ENCODE peak calls at places on chromosomes 12 and 14, in four cellular contexts. One of them, this sample, is unnamed.

GRCh38 chr14:100078997-100079561 is 13.9 kb downstream of the EVL start:
- DNase-seq in SK-N-SH: peak; percentile 61
- DNase-seq in K562: peak; percentile 76
- DNase-seq in GM12878: no peak
- DNase-seq in this sample: peak; percentile 56

GRCh38 chr12:56682323-56682722 is 5.8 kb downstream of the PTGES3 start:
- DNase-seq in SK-N-SH: no peak
- DNase-seq in K562: no peak
- DNase-seq in GM12878: no peak
- DNase-seq in this sample: no peak

GRCh38 chr14:68820999-68821683 is 28.3 kb upstream of the ZFP36L1 start:
- DNase-seq in SK-N-SH: peak; percentile 34
- DNase-seq in K562: no peak
- DNase-seq in GM12878: peak; percentile 83
- DNase-seq in this sample: no peak

GRCh38 chr14:33165144-33165925 is 226.7 kb downstream of the NPAS3 start:
- DNase-seq in SK-N-SH: no peak
- DNase-seq in K562: no peak
- DNase-seq in GM12878: no peak
- DNase-seq in this sample: no peak

GRCh38 chr12:67472551-67472950 is 176.0 kb upstream of the DYRK2 start:
- DNase-seq in SK-N-SH: no peak
- DNase-seq in K562: no peak
- DNase-seq in GM12878: no peak
- DNase-seq in this sample: no peak

GRCh38 chr12:47636908-47637780 is 68.7 kb downstream of the RPAP3 start:
- DNase-seq in SK-N-SH: no peak
- DNase-seq in K562: peak; percentile 78
- DNase-seq in GM12878: no peak
- DNase-seq in this sample: peak; percentile 85

GRCh38 chr14:90842726-90843125 is 26.5 kb upstream of the TTC7B start:
- DNase-seq in SK-N-SH: no peak
- DNase-seq in K562: no peak
- DNase-seq in GM12878: no peak
- DNase-seq in this sample: no peak

GRCh38 chr14:102316048-102316745 is 3.3 kb upstream of the ZNF839 start:
- DNase-seq in SK-N-SH: no peak
- DNase-seq in K562: peak; percentile 37
- DNase-seq in GM12878: no peak
- DNase-seq in this sample: no peak

GRCh38 chr14:67505254-67505653 is 16.7 kb upstream of the TMEM229B start:
- DNase-seq in SK-N-SH: no peak
- DNase-seq in K562: no peak
- DNase-seq in GM12878: no peak
- DNase-seq in this sample: no peak

GRCh38 chr14:99036594-99037293 is 235.3 kb downstream of the BCL11B start:
- DNase-seq in SK-N-SH: no peak
- DNase-seq in K562: no peak
- DNase-seq in GM12878: no peak
- DNase-seq in this sample: no peak

GRCh38 chr12:130212384-130212783 is 50.1 kb downstream of the FZD10 start:
- DNase-seq in SK-N-SH: no peak
- DNase-seq in K562: no peak
- DNase-seq in GM12878: no peak
- DNase-seq in this sample: no peak

GRCh38 chr12:29282452-29282851 is 98.5 kb downstream of the ERGIC2 start:
- DNase-seq in SK-N-SH: peak; percentile 47
- DNase-seq in K562: no peak
- DNase-seq in GM12878: no peak
- DNase-seq in this sample: no peak

GRCh38 chr12:2794261-2794735 is 472 bp upstream of the FKBP4 start:
- DNase-seq in SK-N-SH: no peak
- DNase-seq in K562: no peak
- DNase-seq in GM12878: no peak
- DNase-seq in this sample: no peak

GRCh38 chr12:132277374-132277801 is 52.0 kb downstream of the GALNT9 start:
- DNase-seq in SK-N-SH: no peak
- DNase-seq in K562: no peak
- DNase-seq in GM12878: no peak
- DNase-seq in this sample: no peak

GRCh38 chr14:46951103-46951502 is 299.5 kb upstream of the RPL10L start:
- DNase-seq in SK-N-SH: no peak
- DNase-seq in K562: no peak
- DNase-seq in GM12878: no peak
- DNase-seq in this sample: no peak

GRCh38 chr12:84764006-84764405 is 148.6 kb downstream of the SLC6A15 start:
- DNase-seq in SK-N-SH: no peak
- DNase-seq in K562: no peak
- DNase-seq in GM12878: no peak
- DNase-seq in this sample: no peak

GRCh38 chr12:34391771-34392581 is 369.7 kb downstream of the ALG10 start:
- DNase-seq in SK-N-SH: no peak
- DNase-seq in K562: no peak
- DNase-seq in GM12878: no peak
- DNase-seq in this sample: no peak

GRCh38 chr12:124523071-124523470 is 44.3 kb downstream of the NCOR2 start:
- DNase-seq in SK-N-SH: no peak
- DNase-seq in K562: no peak
- DNase-seq in GM12878: no peak
- DNase-seq in this sample: no peak

GRCh38 chr14:95500201-95500681 is 16.2 kb downstream of the SYNE3 start:
- DNase-seq in SK-N-SH: no peak
- DNase-seq in K562: no peak
- DNase-seq in GM12878: no peak
- DNase-seq in this sample: no peak

GRCh38 chr12:88952543-88952942 is 372.3 kb upstream of the KITLG start:
- DNase-seq in SK-N-SH: no peak
- DNase-seq in K562: no peak
- DNase-seq in GM12878: no peak
- DNase-seq in this sample: no peak

GRCh38 chr12:13941258-13942249 is 39.8 kb downstream of the GRIN2B start:
- DNase-seq in SK-N-SH: peak; percentile 12
- DNase-seq in K562: peak; percentile 38
- DNase-seq in GM12878: no peak
- DNase-seq in this sample: peak; percentile 74

GRCh38 chr12:75699728-75700496 is 188.5 kb upstream of the KRR1 start:
- DNase-seq in SK-N-SH: no peak
- DNase-seq in K562: peak; percentile 57
- DNase-seq in GM12878: no peak
- DNase-seq in this sample: no peak

GRCh38 chr12:10365716-10366433 is 24.0 kb downstream of the KLRK1 start:
- DNase-seq in SK-N-SH: no peak
- DNase-seq in K562: peak; percentile 64
- DNase-seq in GM12878: no peak
- DNase-seq in this sample: no peak

GRCh38 chr12:10363922-10364838 is 25.7 kb downstream of the KLRK1 start:
- DNase-seq in SK-N-SH: no peak
- DNase-seq in K562: peak; percentile 70
- DNase-seq in GM12878: peak; percentile 84
- DNase-seq in this sample: no peak

GRCh38 chr12:10368206-10369171 is 21.4 kb downstream of the KLRK1 start:
- DNase-seq in SK-N-SH: no peak
- DNase-seq in K562: no peak
- DNase-seq in GM12878: no peak
- DNase-seq in this sample: no peak

GRCh38 chr12:10364839-10365681 is 24.8 kb downstream of the KLRK1 start:
- DNase-seq in SK-N-SH: peak; percentile 33
- DNase-seq in K562: peak; percentile 73
- DNase-seq in GM12878: peak; percentile 53
- DNase-seq in this sample: no peak

DNA sequence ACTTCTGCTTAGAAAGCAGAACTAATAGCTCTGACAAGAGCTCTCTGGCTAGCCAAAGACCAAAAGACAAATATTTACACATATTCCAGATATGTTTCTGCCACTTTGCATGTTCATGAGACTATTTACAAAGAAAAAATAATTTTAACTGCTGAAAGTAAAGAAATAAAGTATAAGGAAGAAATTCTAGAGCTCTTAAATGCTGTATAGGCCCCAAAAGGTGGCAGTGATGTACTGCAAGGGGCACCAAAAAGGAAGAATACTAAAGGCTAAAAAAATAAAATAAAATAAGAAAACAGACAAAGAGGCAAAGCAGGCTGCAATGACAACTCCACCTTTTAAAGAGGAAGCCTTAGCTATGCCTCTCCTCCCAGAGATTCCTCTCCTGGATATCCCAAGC is 23.0 kb downstream of the KLRK1 start:
- DNase-seq in SK-N-SH: no peak
- DNase-seq in K562: no peak
- DNase-seq in GM12878: no peak
- DNase-seq in this sample: no peak
- TF ChIP-seq CTCF in SK-N-SH: no peak
- TF ChIP-seq CTCF in K562: no peak
- TF ChIP-seq CTCF in GM12878: peak; percentile 19
- TF ChIP-seq CTCF in this sample: no peak

GRCh38 chr12:120748242-120748641 is 22.6 kb downstream of the ACADS start:
- DNase-seq in SK-N-SH: no peak
- DNase-seq in K562: no peak
- DNase-seq in GM12878: no peak
- DNase-seq in this sample: no peak
- TF ChIP-seq USF1 in SK-N-SH: no peak
- TF ChIP-seq USF1 in K562: no peak
- TF ChIP-seq USF1 in GM12878: no peak
- TF ChIP-seq USF1 in this sample: no peak

DNA sequence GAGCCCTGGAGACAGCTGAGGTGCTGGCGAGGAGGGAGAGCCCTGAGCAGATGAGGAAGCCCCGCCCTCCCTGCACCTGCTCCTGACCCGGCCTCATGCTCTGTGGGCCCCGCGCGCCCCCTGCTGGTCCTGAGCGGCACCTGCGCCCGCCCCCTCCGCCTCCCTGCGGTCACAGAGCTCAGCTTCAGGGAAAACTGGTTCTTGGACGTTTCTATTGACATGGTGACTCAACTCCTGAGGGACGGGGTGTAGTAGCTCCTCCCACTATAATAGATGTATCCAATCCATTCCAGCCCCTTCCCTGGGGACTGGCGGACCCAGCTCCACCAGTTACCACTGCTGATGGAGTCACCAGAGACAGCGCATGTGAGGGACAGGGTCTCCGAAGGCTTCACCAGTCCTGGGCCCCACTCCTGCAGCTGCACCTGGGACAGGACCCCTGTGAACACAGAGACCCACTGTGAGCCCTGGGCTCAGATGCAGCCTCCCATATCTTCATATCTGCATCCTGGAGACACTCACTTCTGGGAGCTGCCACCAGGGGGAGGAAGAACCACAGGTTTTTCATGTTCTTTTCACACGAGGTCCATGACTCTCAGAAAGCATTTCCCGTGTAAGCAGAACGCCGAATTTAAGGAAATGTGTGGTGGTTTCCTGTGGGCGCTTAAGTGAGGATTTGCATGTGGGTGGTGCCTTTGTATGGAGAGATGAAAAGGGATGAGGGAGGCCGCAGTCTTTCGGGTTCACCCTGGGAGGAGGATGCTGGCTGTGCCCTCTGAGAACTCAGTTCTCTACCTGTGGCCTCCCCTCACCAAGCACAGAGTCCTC is 1346.5 kb downstream of the TMEM121 start:
- DNase-seq in SK-N-SH: peak; percentile 66
- DNase-seq in K562: peak; percentile 15
- DNase-seq in GM12878: no peak
- DNase-seq in this sample: no peak
- TF ChIP-seq CTCF in SK-N-SH: peak; percentile 65
- TF ChIP-seq CTCF in K562: peak; percentile 40
- TF ChIP-seq CTCF in GM12878: peak; percentile 62
- TF ChIP-seq CTCF in this sample: peak; percentile 19

GRCh38 chr12:71041481-71041880 is 116.3 kb downstream of the TSPAN8 start:
- DNase-seq in SK-N-SH: no peak
- DNase-seq in K562: no peak
- DNase-seq in GM12878: no peak
- DNase-seq in this sample: no peak

GRCh38 chr12:71045781-71046180 is 112.0 kb downstream of the TSPAN8 start:
- DNase-seq in SK-N-SH: no peak
- DNase-seq in K562: no peak
- DNase-seq in GM12878: no peak
- DNase-seq in this sample: no peak

DNA sequence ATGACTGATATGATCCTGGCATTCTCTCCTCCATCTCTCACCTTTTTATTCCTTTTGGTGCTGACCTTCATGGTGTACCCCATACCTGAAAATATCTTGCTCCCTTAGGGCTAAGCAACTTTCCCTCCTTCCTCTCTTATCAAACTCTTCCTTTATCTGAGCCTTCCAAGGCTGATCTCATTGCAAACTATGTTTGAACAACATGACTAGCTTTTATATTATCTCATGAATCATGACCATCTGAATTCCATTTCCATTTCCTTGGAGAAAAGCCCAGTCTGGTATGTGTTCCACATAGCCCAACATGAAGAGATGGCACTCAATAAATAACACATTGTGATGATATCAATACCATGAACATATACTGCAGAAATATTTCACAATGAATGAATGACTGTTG is 111.6 kb downstream of the TSPAN8 start:
- DNase-seq in SK-N-SH: no peak
- DNase-seq in K562: no peak
- DNase-seq in GM12878: no peak
- DNase-seq in this sample: no peak
- TF ChIP-seq USF1 in SK-N-SH: no peak
- TF ChIP-seq USF1 in K562: no peak
- TF ChIP-seq USF1 in GM12878: no peak
- TF ChIP-seq USF1 in this sample: no peak

GRCh38 chr14:97180304-97181200 is 383.4 kb downstream of the VRK1 start:
- DNase-seq in SK-N-SH: no peak
- DNase-seq in K562: peak; percentile 38
- DNase-seq in GM12878: no peak
- DNase-seq in this sample: no peak

GRCh38 chr14:97187916-97188315 is 390.7 kb downstream of the VRK1 start:
- DNase-seq in SK-N-SH: no peak
- DNase-seq in K562: no peak
- DNase-seq in GM12878: no peak
- DNase-seq in this sample: no peak

GRCh38 chr14:97179573-97179972 is 382.4 kb downstream of the VRK1 start:
- DNase-seq in SK-N-SH: no peak
- DNase-seq in K562: no peak
- DNase-seq in GM12878: no peak
- DNase-seq in this sample: no peak

GRCh38 chr14:97185186-97185585 is 388.0 kb downstream of the VRK1 start:
- DNase-seq in SK-N-SH: no peak
- DNase-seq in K562: no peak
- DNase-seq in GM12878: no peak
- DNase-seq in this sample: no peak
- TF ChIP-seq CTCF in SK-N-SH: peak; percentile 39
- TF ChIP-seq CTCF in K562: peak; percentile 36
- TF ChIP-seq CTCF in GM12878: peak; percentile 35
- TF ChIP-seq CTCF in this sample: peak; percentile 13

DNA sequence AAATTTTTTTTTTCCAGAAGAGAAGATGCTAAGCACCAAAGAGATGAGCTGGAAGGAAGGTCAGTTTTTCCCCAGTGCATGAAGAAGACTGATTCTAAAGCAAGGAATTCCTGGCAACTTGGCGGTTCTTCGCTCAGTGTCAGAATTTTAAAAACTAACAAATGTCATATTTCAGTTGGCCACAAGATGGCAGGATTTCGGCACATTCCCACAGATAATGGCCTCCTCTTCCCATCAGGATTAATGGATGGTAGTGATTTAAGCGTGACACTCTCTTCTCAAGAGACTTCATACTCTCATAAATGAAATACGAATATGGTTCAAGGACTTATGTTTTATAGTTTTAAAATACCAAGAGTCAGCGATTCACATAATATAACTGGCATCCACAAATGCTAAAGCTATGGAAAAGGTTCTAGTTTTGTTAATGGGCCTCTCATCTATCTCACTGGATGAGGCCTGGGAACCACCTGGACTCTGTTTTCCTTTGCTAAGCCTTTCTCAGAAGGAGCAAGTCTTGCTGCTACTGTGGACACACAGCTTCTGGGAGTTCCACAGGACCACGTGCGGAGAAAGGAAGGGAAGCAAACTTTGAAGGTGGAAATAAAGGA is 46.1 kb upstream of the PTPRO start:
- DNase-seq in SK-N-SH: peak; percentile 46
- DNase-seq in K562: peak; percentile 40
- DNase-seq in GM12878: no peak
- DNase-seq in this sample: no peak
- TF ChIP-seq USF1 in SK-N-SH: no peak
- TF ChIP-seq USF1 in K562: no peak
- TF ChIP-seq USF1 in GM12878: no peak
- TF ChIP-seq USF1 in this sample: no peak